ENCODE peak calls at places on chromosomes 6 and 20, in six cellular contexts. One of them, this sample, is unnamed.

GRCh38 chr6:42441059-42441471 is 10.7 kb downstream of the TRERF1 start:
- DNase-seq in naive thymus-derived CD4-positive, alpha-beta T cell: no peak
- DNase-seq in fibroblast of the aortic adventitia: peak
- DNase-seq in uterus: peak
- DNase-seq in IMR-90: peak
- DNase-seq in GM12891: no peak
- DNase-seq in this sample: no peak

GRCh38 chr20:47032969-47033578 is 138.4 kb downstream of the EYA2 start:
- DNase-seq in GM12891: no peak
- DNase-seq in uterus: no peak
- DNase-seq in IMR-90: no peak
- DNase-seq in fibroblast of the aortic adventitia: no peak
- DNase-seq in naive thymus-derived CD4-positive, alpha-beta T cell: no peak
- DNase-seq in this sample: no peak

GRCh38 chr6:14638932-14639875 is 521.6 kb downstream of the CD83 start:
- DNase-seq in fibroblast of the aortic adventitia: peak
- DNase-seq in uterus: no peak
- DNase-seq in IMR-90: peak
- DNase-seq in naive thymus-derived CD4-positive, alpha-beta T cell: no peak
- DNase-seq in GM12891: no peak
- DNase-seq in this sample: no peak

GRCh38 chr6:72248621-72249020 is 362.3 kb downstream of the RIMS1 start:
- DNase-seq in GM12891: no peak
- DNase-seq in IMR-90: peak
- DNase-seq in naive thymus-derived CD4-positive, alpha-beta T cell: no peak
- DNase-seq in fibroblast of the aortic adventitia: no peak
- DNase-seq in uterus: no peak
- DNase-seq in this sample: no peak

GRCh38 chr20:6142348-6142993 is 19.6 kb upstream of the FERMT1 start:
- DNase-seq in uterus: peak
- DNase-seq in fibroblast of the aortic adventitia: peak
- DNase-seq in IMR-90: peak
- DNase-seq in naive thymus-derived CD4-positive, alpha-beta T cell: peak
- DNase-seq in GM12891: peak
- DNase-seq in this sample: no peak

GRCh38 chr20:62887147-62887859 is 25.7 kb upstream of the TCFL5 start:
- DNase-seq in IMR-90: peak
- DNase-seq in naive thymus-derived CD4-positive, alpha-beta T cell: no peak
- DNase-seq in GM12891: no peak
- DNase-seq in uterus: no peak
- DNase-seq in fibroblast of the aortic adventitia: peak
- DNase-seq in this sample: no peak

GRCh38 chr6:124741341-124741740 is 220.9 kb upstream of the RNF217 start:
- DNase-seq in GM12891: no peak
- DNase-seq in uterus: no peak
- DNase-seq in fibroblast of the aortic adventitia: no peak
- DNase-seq in naive thymus-derived CD4-positive, alpha-beta T cell: no peak
- DNase-seq in IMR-90: peak
- DNase-seq in this sample: no peak

GRCh38 chr6:101114703-101115102 is 233.6 kb upstream of the ASCC3 start:
- DNase-seq in fibroblast of the aortic adventitia: peak
- DNase-seq in naive thymus-derived CD4-positive, alpha-beta T cell: no peak
- DNase-seq in uterus: no peak
- DNase-seq in GM12891: no peak
- DNase-seq in IMR-90: peak
- DNase-seq in this sample: no peak

GRCh38 chr6:28315628-28316027 is 20.3 kb downstream of the ZSCAN31 start:
- DNase-seq in GM12891: no peak
- DNase-seq in fibroblast of the aortic adventitia: no peak
- DNase-seq in naive thymus-derived CD4-positive, alpha-beta T cell: no peak
- DNase-seq in uterus: no peak
- DNase-seq in IMR-90: peak
- DNase-seq in this sample: no peak

GRCh38 chr20:50663095-50663821 is 28.1 kb downstream of the RIPOR3 start:
- DNase-seq in fibroblast of the aortic adventitia: no peak
- DNase-seq in naive thymus-derived CD4-positive, alpha-beta T cell: no peak
- DNase-seq in uterus: no peak
- DNase-seq in IMR-90: no peak
- DNase-seq in GM12891: no peak
- DNase-seq in this sample: no peak

GRCh38 chr6:12939314-12939713 is 222.7 kb downstream of the PHACTR1 start:
- DNase-seq in uterus: no peak
- DNase-seq in fibroblast of the aortic adventitia: peak
- DNase-seq in IMR-90: no peak
- DNase-seq in naive thymus-derived CD4-positive, alpha-beta T cell: no peak
- DNase-seq in GM12891: no peak
- DNase-seq in this sample: no peak

GRCh38 chr6:95593025-95593424 is 15.7 kb downstream of the MANEA start:
- DNase-seq in GM12891: no peak
- DNase-seq in fibroblast of the aortic adventitia: peak
- DNase-seq in IMR-90: no peak
- DNase-seq in naive thymus-derived CD4-positive, alpha-beta T cell: no peak
- DNase-seq in uterus: no peak
- DNase-seq in this sample: no peak

GRCh38 chr6:108437821-108438220 is 122.9 kb upstream of the FOXO3 start:
- DNase-seq in IMR-90: peak
- DNase-seq in naive thymus-derived CD4-positive, alpha-beta T cell: no peak
- DNase-seq in GM12891: no peak
- DNase-seq in fibroblast of the aortic adventitia: peak
- DNase-seq in uterus: no peak
- DNase-seq in this sample: no peak

GRCh38 chr6:29502181-29502580 is 14.4 kb upstream of the MAS1L start:
- DNase-seq in GM12891: no peak
- DNase-seq in IMR-90: no peak
- DNase-seq in uterus: no peak
- DNase-seq in naive thymus-derived CD4-positive, alpha-beta T cell: no peak
- DNase-seq in fibroblast of the aortic adventitia: no peak
- DNase-seq in this sample: no peak

GRCh38 chr6:154996841-154997311 is 1.8 kb downstream of the TIAM2 start:
- DNase-seq in GM12891: no peak
- DNase-seq in uterus: no peak
- DNase-seq in IMR-90: no peak
- DNase-seq in fibroblast of the aortic adventitia: no peak
- DNase-seq in naive thymus-derived CD4-positive, alpha-beta T cell: no peak
- DNase-seq in this sample: no peak

GRCh38 chr20:60009826-60010616 is 51.8 kb downstream of the CDH26 start:
- DNase-seq in IMR-90: no peak
- DNase-seq in naive thymus-derived CD4-positive, alpha-beta T cell: no peak
- DNase-seq in uterus: no peak
- DNase-seq in GM12891: no peak
- DNase-seq in fibroblast of the aortic adventitia: no peak
- DNase-seq in this sample: no peak

GRCh38 chr6:163395786-163396185 is 18.7 kb upstream of the QKI start:
- DNase-seq in naive thymus-derived CD4-positive, alpha-beta T cell: no peak
- DNase-seq in uterus: no peak
- DNase-seq in fibroblast of the aortic adventitia: no peak
- DNase-seq in IMR-90: no peak
- DNase-seq in GM12891: no peak
- DNase-seq in this sample: no peak

GRCh38 chr20:57882451-57883161 is 172.8 kb upstream of the PMEPA1 start:
- DNase-seq in naive thymus-derived CD4-positive, alpha-beta T cell: no peak
- DNase-seq in uterus: no peak
- DNase-seq in IMR-90: no peak
- DNase-seq in GM12891: no peak
- DNase-seq in fibroblast of the aortic adventitia: no peak
- DNase-seq in this sample: no peak

GRCh38 chr6:143368426-143368825 is 82.1 kb downstream of the ADAT2 start:
- DNase-seq in fibroblast of the aortic adventitia: peak
- DNase-seq in naive thymus-derived CD4-positive, alpha-beta T cell: no peak
- DNase-seq in IMR-90: peak
- DNase-seq in uterus: no peak
- DNase-seq in GM12891: peak
- DNase-seq in this sample: no peak

GRCh38 chr20:56630086-56630493 is 984 bp downstream of the TFAP2C start:
- DNase-seq in IMR-90: no peak
- DNase-seq in GM12891: peak
- DNase-seq in uterus: no peak
- DNase-seq in naive thymus-derived CD4-positive, alpha-beta T cell: no peak
- DNase-seq in fibroblast of the aortic adventitia: no peak
- DNase-seq in this sample: no peak

GRCh38 chr20:37223053-37223452 is 38.6 kb downstream of the GHRH start:
- DNase-seq in naive thymus-derived CD4-positive, alpha-beta T cell: no peak
- DNase-seq in IMR-90: peak
- DNase-seq in fibroblast of the aortic adventitia: peak
- DNase-seq in GM12891: no peak
- DNase-seq in uterus: no peak
- DNase-seq in this sample: no peak

GRCh38 chr6:133198725-133199124 is 42.4 kb upstream of the EYA4 start:
- DNase-seq in fibroblast of the aortic adventitia: no peak
- DNase-seq in IMR-90: peak
- DNase-seq in GM12891: no peak
- DNase-seq in naive thymus-derived CD4-positive, alpha-beta T cell: no peak
- DNase-seq in uterus: no peak
- DNase-seq in this sample: no peak

GRCh38 chr6:111027219-111027618 is 45.4 kb downstream of the RPF2 start:
- DNase-seq in IMR-90: no peak
- DNase-seq in fibroblast of the aortic adventitia: no peak
- DNase-seq in naive thymus-derived CD4-positive, alpha-beta T cell: no peak
- DNase-seq in uterus: no peak
- DNase-seq in GM12891: no peak
- DNase-seq in this sample: no peak

GRCh38 chr6:108736832-108737231 is 111.4 kb upstream of the ARMC2 start:
- DNase-seq in uterus: no peak
- DNase-seq in IMR-90: peak
- DNase-seq in naive thymus-derived CD4-positive, alpha-beta T cell: no peak
- DNase-seq in fibroblast of the aortic adventitia: peak
- DNase-seq in GM12891: no peak
- DNase-seq in this sample: no peak

GRCh38 chr6:163324928-163325784 is 89.4 kb upstream of the QKI start:
- DNase-seq in GM12891: no peak
- DNase-seq in naive thymus-derived CD4-positive, alpha-beta T cell: no peak
- DNase-seq in fibroblast of the aortic adventitia: no peak
- DNase-seq in uterus: no peak
- DNase-seq in IMR-90: peak
- DNase-seq in this sample: no peak

GRCh38 chr6:97630592-97630991 is 347.6 kb upstream of the MMS22L start:
- DNase-seq in fibroblast of the aortic adventitia: peak
- DNase-seq in naive thymus-derived CD4-positive, alpha-beta T cell: no peak
- DNase-seq in uterus: no peak
- DNase-seq in IMR-90: peak
- DNase-seq in GM12891: no peak
- DNase-seq in this sample: no peak

GRCh38 chr6:132893772-132894490 is 79.6 kb downstream of the RPS12 start:
- DNase-seq in IMR-90: peak
- DNase-seq in GM12891: no peak
- DNase-seq in uterus: no peak
- DNase-seq in naive thymus-derived CD4-positive, alpha-beta T cell: no peak
- DNase-seq in fibroblast of the aortic adventitia: no peak
- DNase-seq in this sample: no peak

GRCh38 chr6:6746970-6747338 is 158.4 kb downstream of the LY86 start:
- DNase-seq in fibroblast of the aortic adventitia: no peak
- DNase-seq in IMR-90: no peak
- DNase-seq in naive thymus-derived CD4-positive, alpha-beta T cell: no peak
- DNase-seq in uterus: no peak
- DNase-seq in GM12891: no peak
- DNase-seq in this sample: no peak

GRCh38 chr6:35948725-35949124 is 27.8 kb upstream of the SRPK1 start:
- DNase-seq in naive thymus-derived CD4-positive, alpha-beta T cell: no peak
- DNase-seq in fibroblast of the aortic adventitia: peak
- DNase-seq in uterus: no peak
- DNase-seq in GM12891: no peak
- DNase-seq in IMR-90: peak
- DNase-seq in this sample: no peak

GRCh38 chr6:137552809-137553208 is 58.6 kb upstream of the OLIG3 start:
- DNase-seq in GM12891: no peak
- DNase-seq in IMR-90: no peak
- DNase-seq in uterus: no peak
- DNase-seq in naive thymus-derived CD4-positive, alpha-beta T cell: no peak
- DNase-seq in fibroblast of the aortic adventitia: no peak
- DNase-seq in this sample: no peak

This sample was measured in cortex of kidney.